ENCODE peak calls at places on chromosomes 11 and 22, in eight cellular contexts. Y is tibial nerve; I is IMR-90; W is left ventricle myocardium inferior; B is HAP-1; E is CD8-positive, alpha-beta memory T cell; J is pancreas; C is stomach. O is an unnamed sample.

GRCh38 chr11:122642971-122643370 is 12.6 kb upstream of the UBASH3B start:
- DNase-seq in W (no peak), E (no peak), B (no peak), Y (no peak), I (peak; percentile 57), J (no peak), C (no peak), O (no peak)

GRCh38 chr11:96486890-96487633 is 97.2 kb downstream of the JRKL start:
- DNase-seq in B (peak; percentile 24), W (no peak), J (peak; percentile 73), Y (no peak), C (peak; percentile 49), I (peak; percentile 25), E (no peak), O (no peak)

GRCh38 chr22:24049211-24049610 is 38.1 kb downstream of the CABIN1 start:
- DNase-seq in W (no peak), E (no peak), C (no peak), B (no peak), J (no peak), Y (no peak), I (no peak), O (no peak)

GRCh38 chr11:46506486-46506808 is 87.4 kb downstream of the AMBRA1 start:
- DNase-seq in I (no peak), Y (no peak), J (no peak), E (no peak), W (no peak), B (no peak), C (no peak), O (no peak)

GRCh38 chr11:46930089-46930488 is 6.5 kb upstream of the CSTPP1 start:
- DNase-seq in I (peak; percentile 73), J (no peak), E (no peak), W (no peak), C (no peak), B (no peak), Y (no peak), O (no peak)

GRCh38 chr11:43311791-43312607 is at the start of gene API5:
- DNase-seq in Y (peak; percentile 75), J (peak; percentile 88), B (peak; percentile 95), E (peak; percentile 90), I (peak; percentile 92), W (peak; percentile 91), C (peak; percentile 91), O (peak; percentile 85)

GRCh38 chr11:45543808-45544422 is 121.5 kb downstream of the CHST1 start:
- DNase-seq in I (peak; percentile 4), C (no peak), J (no peak), B (peak; percentile 40), Y (no peak), W (no peak), E (no peak), O (no peak)

GRCh38 chr11:106585061-106585460 is 433.2 kb downstream of the GUCY1A2 start:
- DNase-seq in B (no peak), E (no peak), J (no peak), Y (no peak), I (peak; percentile 51), C (no peak), W (no peak), O (no peak)

GRCh38 chr11:45086526-45086925 is 59.9 kb upstream of the PRDM11 start:
- DNase-seq in E (no peak), J (no peak), W (no peak), I (no peak), C (no peak), Y (no peak), B (no peak), O (no peak)

GRCh38 chr11:70268526-70268925 is 2.0 kb upstream of the PPFIA1 start:
- DNase-seq in Y (no peak), J (no peak), C (no peak), E (no peak), B (no peak), W (no peak), I (no peak), O (no peak)

DNA sequence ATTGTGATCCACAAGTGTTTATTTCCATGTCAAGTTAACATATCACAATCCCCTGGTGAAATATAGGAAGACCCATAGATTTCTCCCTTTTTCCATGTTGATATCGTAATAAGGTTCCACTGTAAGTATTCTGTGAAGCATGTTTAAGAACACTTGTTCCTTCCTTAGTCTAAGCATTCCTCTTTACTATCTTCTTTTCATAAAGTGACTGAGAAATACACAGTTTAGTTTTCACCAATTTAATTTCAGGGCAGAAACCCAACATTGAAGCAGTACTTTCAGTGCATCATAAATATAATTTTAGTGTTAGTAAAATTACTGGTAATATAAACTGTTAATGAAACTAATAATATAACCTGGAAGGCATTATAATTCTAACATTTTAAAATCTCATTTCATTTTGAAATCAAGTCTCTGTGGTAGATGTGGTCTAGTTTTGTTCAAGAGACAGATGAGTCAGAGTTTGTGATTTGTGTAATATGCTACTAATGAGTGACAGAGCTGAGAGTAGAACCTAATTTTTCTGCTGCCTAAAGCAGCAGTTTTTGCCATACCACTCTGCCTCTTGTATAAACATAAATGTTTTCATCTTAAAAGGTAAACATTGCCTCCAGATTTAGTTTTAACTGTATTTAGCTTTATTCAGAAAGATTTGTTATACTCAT is 79.4 kb downstream of the ATM start:
- DNase-seq in B (no peak), C (no peak), E (no peak), J (no peak), Y (no peak), I (peak; percentile 52), W (no peak), O (no peak)
- H3K4me3 ChIP-seq in B (no peak overlapping the region), C (no peak overlapping the region), E (no peak overlapping the region), J (no peak overlapping the region), Y (no peak overlapping the region), I (no peak overlapping the region), W (no peak overlapping the region), O (no peak overlapping the region)

GRCh38 chr11:64227405-64227956 is 1.4 kb downstream of the NUDT22 start:
- DNase-seq in C (peak; percentile 65), Y (no peak), E (no peak), J (no peak), I (no peak), W (no peak), B (no peak), O (no peak)

GRCh38 chr11:64230985-64231365 is 627 bp downstream of the DNAJC4 start:
- DNase-seq in I (no peak), Y (no peak), J (no peak), W (no peak), B (no peak), C (no peak), E (no peak), O (no peak)

GRCh38 chr11:64229959-64230208 is 464 bp upstream of the DNAJC4 start:
- DNase-seq in Y (no peak), I (no peak), C (no peak), W (no peak), B (no peak), E (no peak), J (no peak), O (no peak)

GRCh38 chr11:64230209-64230984 is at the start of gene DNAJC4:
- DNase-seq in B (peak; percentile 97), E (peak; percentile 87), W (peak; percentile 93), C (peak; percentile 96), I (peak; percentile 81), J (peak; percentile 94), Y (peak; percentile 90), O (peak; percentile 85)

DNA sequence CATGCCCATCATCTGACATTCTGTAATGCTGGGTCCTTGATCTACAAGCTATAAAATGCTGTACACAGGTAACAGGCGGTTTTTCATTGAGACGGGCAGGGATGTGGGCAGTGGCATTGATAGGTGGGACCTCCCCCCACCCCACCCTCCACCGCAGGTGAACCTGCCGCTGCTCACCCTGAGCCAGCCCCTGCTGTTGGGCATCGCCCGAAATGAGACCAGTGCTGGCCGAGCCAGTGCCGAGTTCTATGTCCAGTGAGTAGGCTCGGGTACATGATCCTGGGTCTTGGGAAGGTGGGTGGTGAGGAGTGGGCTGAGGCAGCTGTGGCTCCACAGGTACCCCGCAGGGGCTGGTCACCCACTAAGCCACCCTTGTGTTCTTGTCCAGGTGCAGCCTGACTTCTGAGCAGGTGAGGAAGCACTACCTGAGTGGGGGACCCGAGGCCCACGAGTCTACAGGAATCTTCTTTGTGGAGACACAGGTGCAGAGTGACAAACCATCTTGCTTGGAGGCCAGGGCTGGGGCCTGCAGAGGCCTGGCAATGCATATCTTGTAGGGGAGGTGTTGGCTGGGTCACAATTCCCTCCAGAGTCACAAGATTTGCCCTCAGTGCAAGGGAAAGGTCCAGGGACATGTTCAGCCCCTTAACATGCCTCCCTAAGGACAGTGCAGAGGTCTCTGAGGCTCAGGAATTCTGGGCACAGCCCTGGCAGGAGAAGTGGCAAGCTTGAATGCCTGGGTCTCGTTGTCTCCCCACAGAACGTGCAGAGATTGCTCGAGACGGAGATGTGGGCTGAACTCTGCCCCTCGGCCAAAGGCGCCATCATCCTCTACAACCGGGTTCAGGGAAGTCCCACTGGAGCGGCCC is 1.0 kb upstream of the DNAJC4 start:
- DNase-seq in B (no peak), C (no peak), J (peak; percentile 41), Y (no peak), I (no peak), E (no peak), W (no peak), O (no peak)
- H3K4me1 ChIP-seq in B (peaks cover 13% of the 10 kb centered on the region), C (peaks cover 84% of the 10 kb centered on the region), J (peaks cover 44% of the 10 kb centered on the region), Y (no peaks in the 10 kb centered on the region), I (peaks cover 23% of the 10 kb centered on the region), E (peaks cover 59% of the 10 kb centered on the region), W (peaks cover 90% of the 10 kb centered on the region), O (peaks cover 50% of the 10 kb centered on the region)

DNA sequence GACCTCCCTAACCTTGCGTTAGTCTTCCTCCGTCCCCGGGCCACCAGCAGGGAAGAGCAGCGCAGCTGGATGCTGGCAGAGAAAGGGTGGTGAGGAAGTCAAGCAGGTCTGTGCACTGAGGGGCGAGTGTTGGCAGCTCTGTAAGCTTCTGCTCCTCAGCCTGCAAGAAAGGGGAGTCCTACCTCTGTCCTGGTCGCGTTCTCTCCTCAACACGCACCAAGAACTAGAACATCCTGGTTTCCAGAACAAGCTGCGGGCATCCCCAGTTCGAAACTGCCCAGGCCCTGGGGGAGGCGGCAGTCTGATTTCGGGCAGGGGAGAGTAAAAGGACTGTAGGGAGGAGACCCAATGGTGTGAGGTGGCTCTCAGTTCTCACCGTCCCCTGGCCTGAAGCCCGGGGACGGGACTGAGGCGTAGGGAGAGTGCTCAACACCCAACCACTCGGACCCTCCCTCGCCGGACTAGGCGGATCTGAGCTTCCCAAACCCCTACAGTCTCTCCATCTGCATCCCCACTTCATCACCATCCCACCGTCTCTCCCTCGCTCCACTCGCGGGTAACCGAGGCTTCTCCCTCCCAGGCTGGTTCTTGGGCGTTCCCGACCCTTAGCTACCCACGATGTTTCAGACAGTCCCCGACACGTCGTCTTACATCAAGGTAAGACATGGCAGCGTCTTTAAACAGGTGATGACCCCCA is 7.7 kb upstream of the FLI1 start:
- DNase-seq in Y (no peak), I (no peak), C (no peak), W (no peak), E (no peak), B (no peak), J (no peak), O (no peak)
- H3K4me3 ChIP-seq in Y (peak overlapping the region; percentile 44), I (no peak overlapping the region), C (peak overlapping the region; percentile 36), W (peak overlapping the region; percentile 64), E (peak overlapping the region; percentile 68), B (no peak overlapping the region), J (no peak overlapping the region), O (peak overlapping the region; percentile 65)

DNA sequence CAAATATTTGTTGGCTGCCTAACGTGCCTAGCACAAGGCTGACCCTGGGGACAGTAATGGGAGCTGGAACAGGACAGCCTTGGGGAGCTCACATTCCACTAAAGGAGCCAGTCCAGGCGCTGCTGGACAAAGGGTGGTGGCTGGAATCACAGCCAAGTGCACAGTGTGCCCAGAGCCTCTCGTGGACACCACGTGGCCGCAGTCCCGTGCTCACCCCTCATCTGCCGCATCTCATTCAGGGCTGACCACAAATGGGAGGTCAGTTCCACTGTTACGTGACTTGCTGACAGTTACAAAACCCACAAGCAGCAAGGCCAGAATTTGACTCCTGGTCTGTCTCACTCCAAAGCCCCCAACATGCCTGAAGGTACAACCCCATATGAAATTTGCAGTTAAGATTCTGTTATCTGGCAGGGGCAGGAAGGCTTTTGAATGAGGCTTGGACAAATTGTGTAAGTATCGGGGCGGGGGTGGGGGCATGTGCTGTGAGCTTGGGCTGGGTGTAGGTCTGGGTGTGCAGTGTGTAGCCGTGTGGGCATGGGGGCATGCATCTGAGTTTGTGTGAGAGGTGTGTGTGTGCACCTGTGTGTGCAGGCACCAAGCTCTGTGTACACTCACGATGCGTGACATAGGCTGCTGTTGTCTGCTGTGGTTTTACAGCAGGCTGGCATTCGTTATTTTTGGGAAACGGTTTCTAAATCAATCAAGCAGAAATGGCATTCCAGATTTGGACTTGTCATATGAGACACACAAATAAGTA is 301.7 kb downstream of the BRD1 start:
- DNase-seq in C (no peak), I (no peak), W (no peak), E (no peak), B (no peak), Y (no peak), J (no peak), O (no peak)
- H3K4me1 ChIP-seq in C (peaks cover 17% of the 10 kb centered on the region), I (no peaks in the 10 kb centered on the region), W (no peaks in the 10 kb centered on the region), E (no peaks in the 10 kb centered on the region), B (peaks cover 5% of the 10 kb centered on the region), Y (no peaks in the 10 kb centered on the region), J (no peaks in the 10 kb centered on the region), O (no peaks in the 10 kb centered on the region)

O was measured in effector memory CD4-positive, alpha-beta T cell.